ENCODE peak calls at places on chromosomes 5 and 9, in five cellular contexts. D, W, F, J and A are unnamed samples.

GRCh38 chr5:54484219-54484894 is 28.9 kb downstream of the HSPB3 start:
- DNase-seq in D (no peak), J (no peak), W (no peak), F (no peak), A (peak)

GRCh38 chr5:168165221-168165965 is 126.1 kb upstream of the WWC1 start:
- DNase-seq in J (peak), W (no peak), F (no peak), D (no peak), A (no peak)

GRCh38 chr5:133506165-133506564 is 106.2 kb downstream of the FSTL4 start:
- DNase-seq in F (no peak), D (no peak), W (no peak), J (no peak), A (no peak)

GRCh38 chr9:35660966-35661413 is 2.9 kb downstream of the CCDC107 start:
- DNase-seq in F (no peak), D (no peak), W (peak), J (peak), A (peak)

GRCh38 chr9:91045036-91045435 is 243.4 kb downstream of the SYK start:
- DNase-seq in W (no peak), J (no peak), D (no peak), F (no peak), A (no peak)

GRCh38 chr5:142405023-142405422 is 80.2 kb upstream of the SPRY4 start:
- DNase-seq in W (no peak), D (no peak), F (no peak), J (no peak), A (no peak)

GRCh38 chr9:135414293-135414692 is 65.3 kb upstream of the PPP1R26 start:
- DNase-seq in D (no peak), W (no peak), J (no peak), F (no peak), A (no peak)

GRCh38 chr5:137733922-137734695 is 1.8 kb downstream of the KLHL3 start:
- DNase-seq in F (no peak), J (peak), D (no peak), W (no peak), A (peak)

GRCh38 chr9:121295662-121296191 is 27.8 kb downstream of the GSN start:
- DNase-seq in F (no peak), J (no peak), D (no peak), W (no peak), A (no peak)

GRCh38 chr9:127143920-127144465 is 21.6 kb upstream of the ANGPTL2 start:
- DNase-seq in J (no peak), F (no peak), W (no peak), D (no peak), A (no peak)

GRCh38 chr5:74294231-74294705 is 346.3 kb downstream of the ENC1 start:
- DNase-seq in W (no peak), F (no peak), J (no peak), D (peak), A (no peak)

GRCh38 chr9:129437626-129438323 is 183.1 kb downstream of the C9orf50 start:
- DNase-seq in J (no peak), F (no peak), D (no peak), W (no peak), A (peak)

GRCh38 chr9:126415741-126416370 is 89.2 kb downstream of the MVB12B start:
- DNase-seq in W (no peak), J (no peak), D (no peak), F (no peak), A (no peak)

GRCh38 chr5:55226934-55227737 is at the start of gene MCIDAS:
- DNase-seq in F (no peak), J (peak), W (no peak), D (peak), A (peak)

GRCh38 chr5:53334431-53334941 is 145.9 kb upstream of the FST start:
- DNase-seq in W (peak), J (no peak), D (no peak), F (peak), A (peak)

GRCh38 chr5:38404667-38405276 is 146.4 kb downstream of the EGFLAM start:
- DNase-seq in J (peak), D (no peak), F (no peak), W (no peak), A (no peak)

GRCh38 chr5:1343931-1344901 is 683 bp downstream of the CLPTM1L start:
- DNase-seq in W (no peak), D (no peak), J (peak), F (no peak), A (no peak)

GRCh38 chr9:131395745-131396479 is 2.0 kb downstream of the PRRC2B start:
- DNase-seq in F (no peak), J (no peak), W (no peak), D (no peak), A (no peak)

GRCh38 chr5:120683580-120683979 is 219.5 kb downstream of the PRR16 start:
- DNase-seq in D (no peak), J (no peak), F (no peak), W (peak), A (no peak)

GRCh38 chr5:62596096-62596495 is 17.5 kb downstream of the LRRC70 start:
- DNase-seq in J (no peak), W (no peak), D (no peak), F (no peak), A (peak)

GRCh38 chr9:133701981-133702797 is 36.0 kb downstream of the SARDH start:
- DNase-seq in J (no peak), F (no peak), D (no peak), W (peak), A (no peak)

GRCh38 chr5:19555436-19555835 is 432.6 kb downstream of the CDH18 start:
- DNase-seq in D (no peak), F (no peak), W (no peak), J (peak), A (no peak)

GRCh38 chr5:180795771-180796313 is 6.8 kb downstream of the MGAT1 start:
- DNase-seq in D (no peak), J (no peak), F (no peak), W (no peak), A (no peak)

GRCh38 chr9:114071197-114071795 is 6.8 kb downstream of the AMBP start:
- DNase-seq in J (no peak), D (no peak), W (no peak), F (no peak), A (no peak)

GRCh38 chr9:87290241-87290700 is 207.4 kb upstream of the DAPK1 start:
- DNase-seq in J (peak), W (no peak), F (no peak), D (no peak), A (peak)

GRCh38 chr9:134171316-134172197 is 7.2 kb upstream of the RNU6ATAC start:
- DNase-seq in D (no peak), F (peak), W (peak), J (no peak), A (peak)

GRCh38 chr9:27157086-27157485 is 48.1 kb downstream of the TEK start:
- DNase-seq in F (no peak), D (no peak), W (no peak), J (no peak), A (no peak)

GRCh38 chr9:125998837-125999503 is 251.8 kb downstream of the PBX3 start:
- DNase-seq in W (no peak), D (no peak), F (no peak), J (no peak), A (no peak)

GRCh38 chr9:114792396-114792795 is 13.4 kb downstream of the TNFSF15 start:
- DNase-seq in J (no peak), W (no peak), F (no peak), D (no peak), A (no peak)

GRCh38 chr5:86971034-86971511 is 296.6 kb upstream of the RASA1 start:
- DNase-seq in W (peak), F (no peak), J (peak), D (no peak), A (peak)

GRCh38 chr5:86964889-86965288 is 302.8 kb upstream of the RASA1 start:
- DNase-seq in D (no peak), F (no peak), J (no peak), W (no peak), A (no peak)

GRCh38 chr5:86968311-86968753 is 299.4 kb upstream of the RASA1 start:
- DNase-seq in F (peak), W (peak), D (peak), J (peak), A (peak)
- TF ChIP-seq CTCF in F (no peak), W (peak), D (peak), J (no peak), A (peak)

GRCh38 chr9:8877753-8878494 is 1078.3 kb upstream of the DMAC1 start:
- DNase-seq in D (no peak), W (no peak), J (no peak), F (no peak), A (no peak)

GRCh38 chr9:8876303-8876702 is 1076.7 kb upstream of the DMAC1 start:
- DNase-seq in J (peak), D (no peak), F (no peak), W (no peak), A (no peak)

GRCh38 chr9:8883313-8883712 is 1083.7 kb upstream of the DMAC1 start:
- DNase-seq in W (no peak), F (no peak), J (no peak), D (no peak), A (no peak)

GRCh38 chr9:8879284-8879683 is 1079.7 kb upstream of the DMAC1 start:
- DNase-seq in J (no peak), W (no peak), D (no peak), F (no peak), A (no peak)

DNA sequence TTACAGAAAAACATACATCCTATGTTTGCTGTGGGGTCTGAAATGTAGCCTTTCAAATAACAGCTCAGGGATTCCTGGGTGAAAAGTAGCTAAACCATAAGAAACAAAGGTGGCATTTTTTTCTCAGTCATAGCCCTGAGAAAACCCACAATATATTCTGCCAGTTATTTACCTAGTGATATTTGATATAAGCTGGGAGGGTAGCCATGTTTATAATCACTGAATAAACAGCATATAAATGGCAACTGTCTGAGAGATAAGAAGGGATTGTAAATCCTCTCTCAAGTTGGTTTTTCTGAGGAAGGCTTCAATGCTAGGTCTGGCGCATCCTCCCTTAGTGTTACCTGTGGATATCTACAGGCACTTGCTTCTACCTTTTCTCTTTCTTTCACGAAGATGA is 1080.5 kb upstream of the DMAC1 start:
- DNase-seq in D (no peak), W (no peak), J (no peak), F (no peak), A (no peak)
- H3K4me3 ChIP-seq in D (no peak), W (no peak), J (no peak), F (no peak), A (no peak)

GRCh38 chr9:70802758-70803436 is 318.5 kb downstream of the TRPM3 start:
- DNase-seq in F (no peak), W (no peak), J (peak), D (no peak), A (no peak)
- TF ChIP-seq CTCF in F (no peak), W (no peak), J (no peak), D (no peak), A (no peak)

GRCh38 chr5:123874600-123875201 is 362.7 kb downstream of the CSNK1G3 start:
- DNase-seq in D (no peak), F (no peak), W (peak), J (peak), A (peak)
- H3K4me3 ChIP-seq in D (no peak), F (no peak), W (no peak), J (peak), A (no peak)

DNA sequence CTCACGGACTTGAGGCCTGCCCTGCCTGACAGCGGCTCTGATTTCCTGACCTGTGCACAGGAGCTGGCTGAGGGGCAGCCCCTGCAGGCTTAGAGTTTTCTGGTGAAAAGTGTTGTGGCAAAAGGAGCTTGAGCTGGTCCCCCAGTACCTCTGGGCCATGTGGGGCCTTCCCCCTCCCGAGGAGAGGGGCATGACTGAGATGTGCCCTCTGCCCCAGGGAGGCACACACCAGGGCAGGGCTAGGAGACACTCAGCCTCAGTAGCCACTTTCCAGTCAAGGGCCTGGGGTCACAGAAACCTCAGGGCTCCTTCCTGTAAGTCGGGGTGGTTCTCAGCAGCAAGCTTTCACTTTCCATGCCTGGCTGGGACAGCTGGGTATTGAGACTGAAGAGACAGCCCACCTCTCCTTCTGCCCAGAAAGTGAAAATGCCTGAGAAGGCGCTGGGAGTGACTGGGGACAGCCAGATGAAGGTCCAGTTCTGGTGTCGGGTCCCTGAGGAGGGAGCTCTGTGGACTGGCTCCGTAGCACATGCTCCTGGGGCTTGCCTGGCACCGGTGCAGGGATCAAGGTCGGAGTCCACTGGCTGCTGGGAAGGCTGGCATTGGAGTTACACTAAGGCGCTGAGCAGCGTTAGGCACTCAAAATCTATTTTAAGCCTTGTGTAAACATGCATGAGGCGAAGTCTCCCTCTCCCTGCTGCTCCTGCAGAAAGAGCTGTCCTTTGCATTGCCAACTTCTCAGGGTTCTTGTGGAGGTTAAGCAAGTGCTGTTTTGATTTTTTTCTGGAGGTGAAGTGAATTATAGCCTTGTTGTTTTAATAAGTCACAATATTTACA is 394.9 kb downstream of the GADD45G start:
- DNase-seq in F (peak), D (peak), J (peak), W (peak), A (peak)
- TF ChIP-seq CTCF in F (no peak), D (no peak), J (no peak), W (no peak), A (no peak)

GRCh38 chr5:14449052-14449661 is 132.4 kb upstream of the OTULINL start:
- DNase-seq in W (peak), D (no peak), J (no peak), F (peak), A (peak)

GRCh38 chr5:14452685-14453084 is 128.9 kb upstream of the OTULINL start:
- DNase-seq in D (no peak), J (no peak), F (no peak), W (peak), A (peak)

GRCh38 chr5:14450055-14450524 is 131.5 kb upstream of the OTULINL start:
- DNase-seq in F (peak), D (peak), W (peak), J (no peak), A (peak)

GRCh38 chr5:14453486-14453885 is 128.1 kb upstream of the OTULINL start:
- DNase-seq in W (peak), J (no peak), F (no peak), D (no peak), A (peak)

GRCh38 chr5:14451866-14452265 is 129.7 kb upstream of the OTULINL start:
- DNase-seq in D (no peak), J (no peak), W (no peak), F (no peak), A (no peak)
- H3K4me3 ChIP-seq in D (no peak), J (no peak), W (no peak), F (no peak), A (no peak)

DNA sequence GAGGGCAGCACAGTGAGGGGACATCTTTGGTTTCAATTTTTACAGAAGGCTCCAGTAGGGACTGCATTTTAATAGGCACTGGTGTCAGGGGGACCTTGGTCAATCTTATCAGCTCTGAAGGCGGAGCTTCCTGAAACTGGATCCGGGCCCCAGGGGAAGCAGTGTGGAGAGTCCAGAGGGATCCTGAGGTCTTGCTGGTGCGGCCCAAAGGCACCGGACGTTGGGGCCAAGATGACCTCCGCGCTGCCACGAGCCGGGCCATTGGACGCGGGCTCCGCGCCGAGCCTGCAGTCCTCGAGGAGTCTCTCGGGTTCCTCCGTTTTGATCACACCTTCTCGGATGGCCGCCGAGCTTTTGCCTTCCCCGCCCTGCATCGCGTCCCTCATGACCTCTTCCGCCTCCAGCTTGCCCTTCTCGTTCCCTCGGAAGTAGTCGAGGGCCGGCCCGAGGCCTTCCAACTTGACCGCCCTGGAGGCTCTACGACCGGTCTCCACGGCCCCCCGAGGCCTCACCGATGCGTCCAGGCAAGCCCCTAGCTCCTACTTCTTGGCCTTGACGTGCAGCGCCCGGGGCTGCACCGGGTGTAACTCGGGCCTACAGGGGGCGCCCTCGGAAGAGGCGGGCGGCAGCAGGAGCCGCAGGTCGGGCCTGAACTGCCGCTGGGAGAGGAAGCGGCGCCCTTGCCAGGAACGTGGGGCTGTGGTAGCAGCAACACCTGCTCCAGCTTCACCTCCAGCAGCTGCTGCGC is 18.8 kb downstream of the C5orf52 start:
- DNase-seq in W (no peak), D (no peak), J (peak), F (no peak), A (peak)
- TF ChIP-seq CTCF in W (no peak), D (no peak), J (peak), F (no peak), A (peak)